ENCODE peak calls at places on chromosomes 12 and 14, in four cellular contexts. H is HS-27A; D is CD4-positive, CD25-positive, alpha-beta regulatory T cell; O is substantia nigra. X is an unnamed sample.

GRCh38 chr12:3273409-3273853 is 196.3 kb downstream of the TSPAN9 start:
- DNase-seq in D (no peak), H (peak), O (no peak), X (no peak)

GRCh38 chr14:102020058-102020971 is 55.9 kb downstream of the DYNC1H1 start:
- DNase-seq in O (no peak), H (peak), D (peak), X (no peak)

GRCh38 chr12:125245601-125246345 is 180.5 kb downstream of the AACS start:
- DNase-seq in O (no peak), H (no peak), D (no peak), X (no peak)

GRCh38 chr12:99978152-99978551 is 6.6 kb downstream of the ANKS1B start:
- DNase-seq in D (no peak), H (no peak), O (no peak), X (no peak)

GRCh38 chr14:60775296-60775695 is 40.7 kb downstream of the MNAT1 start:
- DNase-seq in D (no peak), H (peak), O (no peak), X (no peak)

GRCh38 chr12:47686645-47687240 is 19.1 kb downstream of the RPAP3 start:
- DNase-seq in H (no peak), O (no peak), D (peak), X (peak)

GRCh38 chr12:122062832-122063690 is 15.5 kb upstream of the MLXIP start:
- DNase-seq in H (no peak), D (no peak), O (no peak), X (peak)

GRCh38 chr12:89507015-89507824 is 17.4 kb downstream of the GALNT4 start:
- DNase-seq in D (no peak), O (no peak), H (no peak), X (no peak)

GRCh38 chr12:127991408-127991940 is 275.5 kb upstream of the TMEM132C start:
- DNase-seq in D (no peak), O (no peak), H (no peak), X (no peak)

GRCh38 chr14:77212097-77212873 is 30.7 kb downstream of the TMEM63C start:
- DNase-seq in H (no peak), D (no peak), O (no peak), X (no peak)

GRCh38 chr14:36508418-36509051 is 11.5 kb downstream of the NKX2-1 start:
- DNase-seq in O (no peak), H (no peak), D (no peak), X (no peak)